ENCODE peak calls at places on chromosome 15, in eight cellular contexts. One of them, this sample, is unnamed.

GRCh38 chr15:33454996-33455395 is 144.2 kb downstream of the RYR3 start:
- DNase-seq in caudate nucleus: no peak
- DNase-seq in substantia nigra: no peak
- DNase-seq in ovary: no peak
- DNase-seq in brain microvascular endothelial cell: no peak
- DNase-seq in upper lobe of right lung: no peak
- DNase-seq in body of pancreas: no peak
- DNase-seq in mammary epithelial cell: no peak
- DNase-seq in this sample: no peak

GRCh38 chr15:75307778-75308390 is 25.2 kb downstream of the GOLGA6D start:
- DNase-seq in caudate nucleus: no peak
- DNase-seq in substantia nigra: no peak
- DNase-seq in ovary: no peak
- DNase-seq in brain microvascular endothelial cell: peak; percentile 18
- DNase-seq in upper lobe of right lung: peak; percentile 72
- DNase-seq in body of pancreas: peak; percentile 82
- DNase-seq in mammary epithelial cell: peak; percentile 57
- DNase-seq in this sample: no peak

GRCh38 chr15:45064386-45064785 is 41.4 kb downstream of the SORD start:
- DNase-seq in caudate nucleus: no peak
- DNase-seq in substantia nigra: no peak
- DNase-seq in ovary: no peak
- DNase-seq in brain microvascular endothelial cell: peak; percentile 22
- DNase-seq in upper lobe of right lung: no peak
- DNase-seq in body of pancreas: no peak
- DNase-seq in mammary epithelial cell: peak; percentile 24
- DNase-seq in this sample: no peak

GRCh38 chr15:79243723-79244122 is 38.8 kb upstream of the ANKRD34C start:
- DNase-seq in caudate nucleus: no peak
- DNase-seq in substantia nigra: no peak
- DNase-seq in ovary: no peak
- DNase-seq in brain microvascular endothelial cell: peak; percentile 22
- DNase-seq in upper lobe of right lung: no peak
- DNase-seq in body of pancreas: no peak
- DNase-seq in mammary epithelial cell: no peak
- DNase-seq in this sample: no peak

GRCh38 chr15:101210466-101210865 is 41.4 kb downstream of the CHSY1 start:
- DNase-seq in caudate nucleus: no peak
- DNase-seq in substantia nigra: no peak
- DNase-seq in ovary: no peak
- DNase-seq in brain microvascular endothelial cell: no peak
- DNase-seq in upper lobe of right lung: no peak
- DNase-seq in body of pancreas: no peak
- DNase-seq in mammary epithelial cell: no peak
- DNase-seq in this sample: no peak

GRCh38 chr15:56667517-56667916 is 65.8 kb downstream of the ZNF280D start:
- DNase-seq in caudate nucleus: no peak
- DNase-seq in substantia nigra: no peak
- DNase-seq in ovary: no peak
- DNase-seq in brain microvascular endothelial cell: no peak
- DNase-seq in upper lobe of right lung: no peak
- DNase-seq in body of pancreas: no peak
- DNase-seq in mammary epithelial cell: no peak
- DNase-seq in this sample: no peak

GRCh38 chr15:79376383-79376782 is 55.8 kb upstream of the MINAR1 start:
- DNase-seq in caudate nucleus: no peak
- DNase-seq in substantia nigra: no peak
- DNase-seq in ovary: no peak
- DNase-seq in brain microvascular endothelial cell: no peak
- DNase-seq in upper lobe of right lung: no peak
- DNase-seq in body of pancreas: no peak
- DNase-seq in mammary epithelial cell: no peak
- DNase-seq in this sample: no peak

GRCh38 chr15:28914483-28915023 is 28.8 kb downstream of the APBA2 start:
- DNase-seq in caudate nucleus: no peak
- DNase-seq in substantia nigra: no peak
- DNase-seq in ovary: no peak
- DNase-seq in brain microvascular endothelial cell: no peak
- DNase-seq in upper lobe of right lung: peak; percentile 46
- DNase-seq in body of pancreas: peak; percentile 57
- DNase-seq in mammary epithelial cell: no peak
- DNase-seq in this sample: no peak

GRCh38 chr15:81292516-81293001 is 31.4 kb downstream of the STARD5 start:
- DNase-seq in caudate nucleus: no peak
- DNase-seq in substantia nigra: no peak
- DNase-seq in ovary: no peak
- DNase-seq in brain microvascular endothelial cell: no peak
- DNase-seq in upper lobe of right lung: no peak
- DNase-seq in body of pancreas: no peak
- DNase-seq in mammary epithelial cell: no peak
- DNase-seq in this sample: no peak

GRCh38 chr15:50137330-50137761 is 18.3 kb upstream of the ATP8B4 start:
- DNase-seq in caudate nucleus: no peak
- DNase-seq in substantia nigra: no peak
- DNase-seq in ovary: no peak
- DNase-seq in brain microvascular endothelial cell: peak; percentile 70
- DNase-seq in upper lobe of right lung: no peak
- DNase-seq in body of pancreas: no peak
- DNase-seq in mammary epithelial cell: peak; percentile 95
- DNase-seq in this sample: peak; percentile 88

GRCh38 chr15:63324770-63325169 is 47.4 kb downstream of the APH1B start:
- DNase-seq in caudate nucleus: no peak
- DNase-seq in substantia nigra: no peak
- DNase-seq in ovary: no peak
- DNase-seq in brain microvascular endothelial cell: no peak
- DNase-seq in upper lobe of right lung: no peak
- DNase-seq in body of pancreas: no peak
- DNase-seq in mammary epithelial cell: no peak
- DNase-seq in this sample: no peak

GRCh38 chr15:75161106-75161505 is 40.6 kb upstream of the C15orf39 start:
- DNase-seq in caudate nucleus: no peak
- DNase-seq in substantia nigra: no peak
- DNase-seq in ovary: no peak
- DNase-seq in brain microvascular endothelial cell: no peak
- DNase-seq in upper lobe of right lung: no peak
- DNase-seq in body of pancreas: no peak
- DNase-seq in mammary epithelial cell: no peak
- DNase-seq in this sample: no peak

GRCh38 chr15:65132841-65133549 is 613 bp downstream of the PDCD7 start:
- DNase-seq in caudate nucleus: no peak
- DNase-seq in substantia nigra: no peak
- DNase-seq in ovary: peak; percentile 46
- DNase-seq in brain microvascular endothelial cell: peak; percentile 43
- DNase-seq in upper lobe of right lung: peak; percentile 85
- DNase-seq in body of pancreas: peak; percentile 53
- DNase-seq in mammary epithelial cell: peak; percentile 62
- DNase-seq in this sample: no peak

GRCh38 chr15:74205593-74205969 is 3.0 kb upstream of the STRA6 start:
- DNase-seq in caudate nucleus: no peak
- DNase-seq in substantia nigra: no peak
- DNase-seq in ovary: no peak
- DNase-seq in brain microvascular endothelial cell: no peak
- DNase-seq in upper lobe of right lung: no peak
- DNase-seq in body of pancreas: no peak
- DNase-seq in mammary epithelial cell: no peak
- DNase-seq in this sample: no peak

GRCh38 chr15:25848769-25849430 is 14.2 kb downstream of the ATP10A start:
- DNase-seq in caudate nucleus: no peak
- DNase-seq in substantia nigra: no peak
- DNase-seq in ovary: no peak
- DNase-seq in brain microvascular endothelial cell: no peak
- DNase-seq in upper lobe of right lung: no peak
- DNase-seq in body of pancreas: no peak
- DNase-seq in mammary epithelial cell: no peak
- DNase-seq in this sample: no peak

GRCh38 chr15:25849431-25849921 is 13.7 kb downstream of the ATP10A start:
- DNase-seq in caudate nucleus: no peak
- DNase-seq in substantia nigra: no peak
- DNase-seq in ovary: no peak
- DNase-seq in brain microvascular endothelial cell: peak; percentile 61
- DNase-seq in upper lobe of right lung: no peak
- DNase-seq in body of pancreas: no peak
- DNase-seq in mammary epithelial cell: no peak
- DNase-seq in this sample: no peak

GRCh38 chr15:25850154-25851111 is 12.7 kb downstream of the ATP10A start:
- DNase-seq in caudate nucleus: no peak
- DNase-seq in substantia nigra: no peak
- DNase-seq in ovary: peak; percentile 63
- DNase-seq in brain microvascular endothelial cell: peak; percentile 58
- DNase-seq in upper lobe of right lung: peak; percentile 92
- DNase-seq in body of pancreas: peak; percentile 68
- DNase-seq in mammary epithelial cell: no peak
- DNase-seq in this sample: no peak

GRCh38 chr15:25852696-25853524 is 10.2 kb downstream of the ATP10A start:
- DNase-seq in caudate nucleus: no peak
- DNase-seq in substantia nigra: no peak
- DNase-seq in ovary: no peak
- DNase-seq in brain microvascular endothelial cell: no peak
- DNase-seq in upper lobe of right lung: no peak
- DNase-seq in body of pancreas: no peak
- DNase-seq in mammary epithelial cell: no peak
- DNase-seq in this sample: no peak

DNA sequence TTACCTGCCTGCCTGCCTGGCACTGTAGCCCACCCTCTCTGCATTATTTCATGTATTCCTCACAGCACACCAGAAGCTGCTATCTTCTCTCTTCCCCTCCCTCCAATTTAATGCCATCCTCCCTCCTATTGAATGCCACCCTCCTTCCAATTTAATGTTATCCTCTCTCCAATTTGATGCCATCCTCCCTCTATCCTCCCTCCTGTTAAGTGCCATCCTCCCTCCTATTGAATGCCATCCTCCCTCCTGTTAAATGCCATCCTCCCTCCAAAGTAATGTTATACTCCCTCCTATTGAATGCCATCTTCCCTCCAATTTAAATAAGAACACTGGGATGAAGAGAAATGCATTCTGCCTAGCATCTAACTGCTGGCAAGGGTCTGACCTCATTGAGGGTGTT is 11.1 kb downstream of the ATP10A start:
- DNase-seq in caudate nucleus: no peak
- DNase-seq in substantia nigra: no peak
- DNase-seq in ovary: no peak
- DNase-seq in brain microvascular endothelial cell: no peak
- DNase-seq in upper lobe of right lung: no peak
- DNase-seq in body of pancreas: no peak
- DNase-seq in mammary epithelial cell: no peak
- DNase-seq in this sample: no peak
- H3K27ac ChIP-seq in caudate nucleus: no peak overlapping the region
- H3K27ac ChIP-seq in substantia nigra: no peak overlapping the region
- H3K27ac ChIP-seq in ovary: no peak overlapping the region
- H3K27ac ChIP-seq in brain microvascular endothelial cell: no peak overlapping the region
- H3K27ac ChIP-seq in upper lobe of right lung: no peak overlapping the region
- H3K27ac ChIP-seq in body of pancreas: no peak overlapping the region
- H3K27ac ChIP-seq in mammary epithelial cell: no peak overlapping the region
- H3K27ac ChIP-seq in this sample: no peak overlapping the region

DNA sequence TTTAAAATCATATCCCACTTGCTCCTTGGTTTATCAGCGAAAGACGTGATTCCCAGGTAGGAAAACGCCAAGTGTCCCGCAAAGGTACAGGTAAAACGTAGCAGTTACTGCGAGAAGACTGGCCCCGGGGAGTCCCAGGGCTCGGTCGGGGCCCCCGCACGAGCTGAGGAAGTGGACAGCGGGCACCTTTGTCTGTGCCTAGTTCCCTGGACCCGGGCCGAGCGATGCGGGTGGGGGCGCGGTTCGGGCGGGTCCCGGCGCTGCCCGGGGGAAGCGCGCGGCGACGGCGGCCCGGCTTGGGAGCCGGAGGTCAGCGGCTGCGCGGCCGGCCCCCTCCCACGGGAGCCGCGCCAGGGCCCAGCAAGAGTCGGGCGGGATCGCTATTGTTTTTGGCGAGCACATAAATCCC is 857 bp upstream of the NEO1 start:
- DNase-seq in caudate nucleus: peak; percentile 28
- DNase-seq in substantia nigra: peak; percentile 73
- DNase-seq in ovary: peak; percentile 78
- DNase-seq in brain microvascular endothelial cell: no peak
- DNase-seq in upper lobe of right lung: peak; percentile 84
- DNase-seq in body of pancreas: peak; percentile 87
- DNase-seq in mammary epithelial cell: peak; percentile 10
- DNase-seq in this sample: no peak
- H3K27ac ChIP-seq in caudate nucleus: peak overlapping the region; percentile 98
- H3K27ac ChIP-seq in substantia nigra: peak overlapping the region; percentile 99
- H3K27ac ChIP-seq in ovary: peak overlapping the region; percentile 96
- H3K27ac ChIP-seq in brain microvascular endothelial cell: no peak overlapping the region
- H3K27ac ChIP-seq in upper lobe of right lung: peak overlapping the region; percentile 88
- H3K27ac ChIP-seq in body of pancreas: peak overlapping the region; percentile 91
- H3K27ac ChIP-seq in mammary epithelial cell: no peak overlapping the region
- H3K27ac ChIP-seq in this sample: peak overlapping the region; percentile 33

GRCh38 chr15:39195988-39196486 is 384.8 kb upstream of the THBS1 start:
- DNase-seq in caudate nucleus: no peak
- DNase-seq in substantia nigra: no peak
- DNase-seq in ovary: no peak
- DNase-seq in brain microvascular endothelial cell: peak; percentile 55
- DNase-seq in upper lobe of right lung: no peak
- DNase-seq in body of pancreas: no peak
- DNase-seq in mammary epithelial cell: peak; percentile 100
- DNase-seq in this sample: peak; percentile 92
- H3K27ac ChIP-seq in caudate nucleus: no peak overlapping the region
- H3K27ac ChIP-seq in substantia nigra: no peak overlapping the region
- H3K27ac ChIP-seq in ovary: no peak overlapping the region
- H3K27ac ChIP-seq in brain microvascular endothelial cell: peak overlapping the region; percentile 50
- H3K27ac ChIP-seq in upper lobe of right lung: no peak overlapping the region
- H3K27ac ChIP-seq in body of pancreas: no peak overlapping the region
- H3K27ac ChIP-seq in mammary epithelial cell: peak overlapping the region; percentile 90
- H3K27ac ChIP-seq in this sample: peak overlapping the region; percentile 95

DNA sequence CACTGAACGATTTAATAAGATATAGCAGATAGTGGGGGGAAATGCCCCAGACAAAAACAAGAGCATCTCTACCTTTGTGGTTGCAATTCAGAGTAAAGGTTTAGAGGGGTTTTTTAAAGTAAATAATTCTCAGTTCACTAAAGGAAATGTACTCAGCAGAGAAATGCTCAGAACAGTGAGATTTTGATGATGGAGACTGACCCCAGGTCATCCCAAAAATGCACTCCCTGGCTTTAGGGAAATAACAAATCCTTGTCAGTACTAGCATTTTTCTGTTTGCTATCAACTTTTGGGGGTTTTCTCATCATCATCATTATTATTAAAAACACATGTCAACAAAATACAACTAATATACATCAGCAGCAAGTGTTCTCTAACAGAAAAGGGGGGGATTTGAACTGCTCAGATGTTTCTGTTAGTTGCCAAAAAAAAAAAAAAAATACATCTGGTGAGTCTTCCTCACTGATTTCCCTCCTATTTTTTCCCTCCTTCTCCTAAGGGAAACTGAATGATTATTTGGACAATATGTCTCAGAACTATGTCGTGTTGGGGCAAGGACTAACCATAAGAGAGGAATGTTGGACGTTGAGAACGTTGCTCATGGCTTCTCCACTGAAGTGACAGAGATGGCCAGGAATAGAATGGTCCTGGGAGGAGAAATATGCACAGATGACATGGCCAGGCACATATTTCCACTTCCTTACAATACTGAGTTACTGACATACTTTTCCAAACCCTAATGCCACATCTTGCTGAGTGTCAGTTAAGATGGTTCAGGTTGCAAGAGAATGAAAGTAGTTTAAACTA is 230.0 kb upstream of the MCTP2 start:
- DNase-seq in caudate nucleus: no peak
- DNase-seq in substantia nigra: no peak
- DNase-seq in ovary: no peak
- DNase-seq in brain microvascular endothelial cell: no peak
- DNase-seq in upper lobe of right lung: no peak
- DNase-seq in body of pancreas: no peak
- DNase-seq in mammary epithelial cell: no peak
- DNase-seq in this sample: no peak
- H3K27ac ChIP-seq in caudate nucleus: no peak overlapping the region
- H3K27ac ChIP-seq in substantia nigra: no peak overlapping the region
- H3K27ac ChIP-seq in ovary: no peak overlapping the region
- H3K27ac ChIP-seq in brain microvascular endothelial cell: no peak overlapping the region
- H3K27ac ChIP-seq in upper lobe of right lung: no peak overlapping the region
- H3K27ac ChIP-seq in body of pancreas: no peak overlapping the region
- H3K27ac ChIP-seq in mammary epithelial cell: no peak overlapping the region
- H3K27ac ChIP-seq in this sample: no peak overlapping the region